ENCODE peak calls at places on chromosomes 4 and X, in ten cellular contexts. One of them, this sample, is unnamed.

GRCh38 chr4:139641218-139641617 is 24.4 kb upstream of the MGST2 start:
- DNase-seq in CD4-positive, alpha-beta memory T cell: no peak
- DNase-seq in tibial nerve: no peak
- DNase-seq in body of pancreas: no peak
- DNase-seq in stomach: no peak
- DNase-seq in pancreas: no peak
- DNase-seq in transverse colon: no peak
- DNase-seq in neuronal stem cell: no peak
- DNase-seq in CD8-positive, alpha-beta T cell: no peak
- DNase-seq in CD4-positive, CD25-positive, alpha-beta regulatory T cell: no peak
- DNase-seq in this sample: no peak

GRCh38 chrX:70456256-70456655 is 11.6 kb downstream of the DLG3 start:
- DNase-seq in CD4-positive, alpha-beta memory T cell: peak; percentile 38
- DNase-seq in tibial nerve: no peak
- DNase-seq in body of pancreas: no peak
- DNase-seq in stomach: no peak
- DNase-seq in pancreas: no peak
- DNase-seq in transverse colon: no peak
- DNase-seq in neuronal stem cell: no peak
- DNase-seq in CD8-positive, alpha-beta T cell: no peak
- DNase-seq in CD4-positive, CD25-positive, alpha-beta regulatory T cell: peak; percentile 46
- DNase-seq in this sample: no peak

GRCh38 chrX:147838465-147839131 is 73.1 kb upstream of the FMR1 start:
- DNase-seq in CD4-positive, alpha-beta memory T cell: no peak
- DNase-seq in tibial nerve: no peak
- DNase-seq in body of pancreas: no peak
- DNase-seq in stomach: no peak
- DNase-seq in pancreas: no peak
- DNase-seq in transverse colon: no peak
- DNase-seq in neuronal stem cell: no peak
- DNase-seq in CD8-positive, alpha-beta T cell: no peak
- DNase-seq in CD4-positive, CD25-positive, alpha-beta regulatory T cell: peak; percentile 3
- DNase-seq in this sample: no peak

GRCh38 chrX:40132751-40133150 is 35.0 kb upstream of the BCOR start:
- DNase-seq in CD4-positive, alpha-beta memory T cell: no peak
- DNase-seq in tibial nerve: peak; percentile 70
- DNase-seq in body of pancreas: peak; percentile 81
- DNase-seq in stomach: peak; percentile 82
- DNase-seq in pancreas: peak; percentile 64
- DNase-seq in transverse colon: peak; percentile 60
- DNase-seq in neuronal stem cell: no peak
- DNase-seq in CD8-positive, alpha-beta T cell: no peak
- DNase-seq in CD4-positive, CD25-positive, alpha-beta regulatory T cell: no peak
- DNase-seq in this sample: peak; percentile 90

GRCh38 chr4:159505275-159505975 is 402.5 kb downstream of the RAPGEF2 start:
- DNase-seq in CD4-positive, alpha-beta memory T cell: no peak
- DNase-seq in tibial nerve: no peak
- DNase-seq in body of pancreas: no peak
- DNase-seq in stomach: no peak
- DNase-seq in pancreas: no peak
- DNase-seq in transverse colon: no peak
- DNase-seq in neuronal stem cell: no peak
- DNase-seq in CD8-positive, alpha-beta T cell: no peak
- DNase-seq in CD4-positive, CD25-positive, alpha-beta regulatory T cell: no peak
- DNase-seq in this sample: no peak

GRCh38 chr4:10521386-10521785 is 64.2 kb upstream of the ZNF518B start:
- DNase-seq in CD4-positive, alpha-beta memory T cell: no peak
- DNase-seq in tibial nerve: no peak
- DNase-seq in body of pancreas: no peak
- DNase-seq in stomach: no peak
- DNase-seq in pancreas: no peak
- DNase-seq in transverse colon: no peak
- DNase-seq in neuronal stem cell: no peak
- DNase-seq in CD8-positive, alpha-beta T cell: no peak
- DNase-seq in CD4-positive, CD25-positive, alpha-beta regulatory T cell: no peak
- DNase-seq in this sample: no peak

GRCh38 chrX:1894656-1895055 is 279.8 kb downstream of the ASMT start:
- DNase-seq in CD4-positive, alpha-beta memory T cell: no peak
- DNase-seq in tibial nerve: no peak
- DNase-seq in body of pancreas: no peak
- DNase-seq in stomach: no peak
- DNase-seq in pancreas: no peak
- DNase-seq in transverse colon: no peak
- DNase-seq in neuronal stem cell: no peak
- DNase-seq in CD8-positive, alpha-beta T cell: no peak
- DNase-seq in CD4-positive, CD25-positive, alpha-beta regulatory T cell: no peak
- DNase-seq in this sample: no peak

GRCh38 chr4:121554377-121554776 is 142.4 kb downstream of the ANXA5 start:
- DNase-seq in CD4-positive, alpha-beta memory T cell: no peak
- DNase-seq in tibial nerve: peak; percentile 9
- DNase-seq in body of pancreas: no peak
- DNase-seq in stomach: no peak
- DNase-seq in pancreas: no peak
- DNase-seq in transverse colon: no peak
- DNase-seq in neuronal stem cell: no peak
- DNase-seq in CD8-positive, alpha-beta T cell: no peak
- DNase-seq in CD4-positive, CD25-positive, alpha-beta regulatory T cell: no peak
- DNase-seq in this sample: no peak

GRCh38 chr4:1035510-1035909 is 24.1 kb downstream of the FGFRL1 start:
- DNase-seq in CD4-positive, alpha-beta memory T cell: no peak
- DNase-seq in tibial nerve: no peak
- DNase-seq in body of pancreas: peak; percentile 45
- DNase-seq in stomach: peak; percentile 78
- DNase-seq in pancreas: no peak
- DNase-seq in transverse colon: peak; percentile 38
- DNase-seq in neuronal stem cell: no peak
- DNase-seq in CD8-positive, alpha-beta T cell: no peak
- DNase-seq in CD4-positive, CD25-positive, alpha-beta regulatory T cell: no peak
- DNase-seq in this sample: peak; percentile 72

GRCh38 chr4:121189811-121190210 is 25.7 kb upstream of the TNIP3 start:
- DNase-seq in CD4-positive, alpha-beta memory T cell: peak; percentile 69
- DNase-seq in tibial nerve: no peak
- DNase-seq in body of pancreas: no peak
- DNase-seq in stomach: no peak
- DNase-seq in pancreas: no peak
- DNase-seq in transverse colon: peak; percentile 13
- DNase-seq in neuronal stem cell: no peak
- DNase-seq in CD8-positive, alpha-beta T cell: peak; percentile 22
- DNase-seq in CD4-positive, CD25-positive, alpha-beta regulatory T cell: peak; percentile 89
- DNase-seq in this sample: no peak

GRCh38 chr4:47469951-47470350 is 6.4 kb upstream of the COMMD8 start:
- DNase-seq in CD4-positive, alpha-beta memory T cell: no peak
- DNase-seq in tibial nerve: no peak
- DNase-seq in body of pancreas: no peak
- DNase-seq in stomach: no peak
- DNase-seq in pancreas: no peak
- DNase-seq in transverse colon: no peak
- DNase-seq in neuronal stem cell: no peak
- DNase-seq in CD8-positive, alpha-beta T cell: no peak
- DNase-seq in CD4-positive, CD25-positive, alpha-beta regulatory T cell: no peak
- DNase-seq in this sample: no peak

GRCh38 chrX:124406294-124407013 is 60.1 kb downstream of the SH2D1A start:
- DNase-seq in CD4-positive, alpha-beta memory T cell: peak; percentile 52
- DNase-seq in tibial nerve: peak; percentile 41
- DNase-seq in body of pancreas: peak; percentile 51
- DNase-seq in stomach: peak; percentile 51
- DNase-seq in pancreas: peak; percentile 31
- DNase-seq in transverse colon: peak; percentile 20
- DNase-seq in neuronal stem cell: peak; percentile 36
- DNase-seq in CD8-positive, alpha-beta T cell: peak; percentile 2
- DNase-seq in CD4-positive, CD25-positive, alpha-beta regulatory T cell: peak; percentile 77
- DNase-seq in this sample: peak; percentile 68

GRCh38 chr4:176499518-176499917 is 179.8 kb downstream of the SPCS3 start:
- DNase-seq in CD4-positive, alpha-beta memory T cell: no peak
- DNase-seq in tibial nerve: no peak
- DNase-seq in body of pancreas: no peak
- DNase-seq in stomach: no peak
- DNase-seq in pancreas: no peak
- DNase-seq in transverse colon: no peak
- DNase-seq in neuronal stem cell: no peak
- DNase-seq in CD8-positive, alpha-beta T cell: no peak
- DNase-seq in CD4-positive, CD25-positive, alpha-beta regulatory T cell: no peak
- DNase-seq in this sample: no peak

GRCh38 chrX:7164174-7164573 is 16.2 kb upstream of the PUDP start:
- DNase-seq in CD4-positive, alpha-beta memory T cell: no peak
- DNase-seq in tibial nerve: no peak
- DNase-seq in body of pancreas: no peak
- DNase-seq in stomach: no peak
- DNase-seq in pancreas: no peak
- DNase-seq in transverse colon: no peak
- DNase-seq in neuronal stem cell: no peak
- DNase-seq in CD8-positive, alpha-beta T cell: no peak
- DNase-seq in CD4-positive, CD25-positive, alpha-beta regulatory T cell: no peak
- DNase-seq in this sample: no peak
- H3K4me1 ChIP-seq in CD4-positive, alpha-beta memory T cell: no peaks in the 10 kb centered on the region
- H3K4me1 ChIP-seq in tibial nerve: no peaks in the 10 kb centered on the region
- H3K4me1 ChIP-seq in body of pancreas: no peaks in the 10 kb centered on the region
- H3K4me1 ChIP-seq in stomach: no peaks in the 10 kb centered on the region
- H3K4me1 ChIP-seq in pancreas: no peaks in the 10 kb centered on the region
- H3K4me1 ChIP-seq in transverse colon: no peaks in the 10 kb centered on the region
- H3K4me1 ChIP-seq in neuronal stem cell: no peaks in the 10 kb centered on the region
- H3K4me1 ChIP-seq in CD8-positive, alpha-beta T cell: no peaks in the 10 kb centered on the region
- H3K4me1 ChIP-seq in CD4-positive, CD25-positive, alpha-beta regulatory T cell: no peaks in the 10 kb centered on the region
- H3K4me1 ChIP-seq in this sample: no peaks in the 10 kb centered on the region

GRCh38 chr4:39323836-39324235 is 42.3 kb downstream of the RFC1 start:
- DNase-seq in CD4-positive, alpha-beta memory T cell: no peak
- DNase-seq in tibial nerve: no peak
- DNase-seq in body of pancreas: no peak
- DNase-seq in stomach: no peak
- DNase-seq in pancreas: no peak
- DNase-seq in transverse colon: no peak
- DNase-seq in neuronal stem cell: no peak
- DNase-seq in CD8-positive, alpha-beta T cell: no peak
- DNase-seq in CD4-positive, CD25-positive, alpha-beta regulatory T cell: no peak
- DNase-seq in this sample: no peak

GRCh38 chr4:39326468-39326960 is 39.6 kb downstream of the RFC1 start:
- DNase-seq in CD4-positive, alpha-beta memory T cell: no peak
- DNase-seq in tibial nerve: no peak
- DNase-seq in body of pancreas: no peak
- DNase-seq in stomach: no peak
- DNase-seq in pancreas: no peak
- DNase-seq in transverse colon: no peak
- DNase-seq in neuronal stem cell: no peak
- DNase-seq in CD8-positive, alpha-beta T cell: no peak
- DNase-seq in CD4-positive, CD25-positive, alpha-beta regulatory T cell: no peak
- DNase-seq in this sample: no peak

GRCh38 chr4:39320381-39321115 is 45.6 kb downstream of the RFC1 start:
- DNase-seq in CD4-positive, alpha-beta memory T cell: no peak
- DNase-seq in tibial nerve: no peak
- DNase-seq in body of pancreas: no peak
- DNase-seq in stomach: no peak
- DNase-seq in pancreas: no peak
- DNase-seq in transverse colon: no peak
- DNase-seq in neuronal stem cell: no peak
- DNase-seq in CD8-positive, alpha-beta T cell: no peak
- DNase-seq in CD4-positive, CD25-positive, alpha-beta regulatory T cell: no peak
- DNase-seq in this sample: no peak

GRCh38 chr4:39324446-39324845 is 41.7 kb downstream of the RFC1 start:
- DNase-seq in CD4-positive, alpha-beta memory T cell: no peak
- DNase-seq in tibial nerve: no peak
- DNase-seq in body of pancreas: no peak
- DNase-seq in stomach: no peak
- DNase-seq in pancreas: no peak
- DNase-seq in transverse colon: no peak
- DNase-seq in neuronal stem cell: no peak
- DNase-seq in CD8-positive, alpha-beta T cell: no peak
- DNase-seq in CD4-positive, CD25-positive, alpha-beta regulatory T cell: no peak
- DNase-seq in this sample: no peak

GRCh38 chr4:39324897-39325613 is 41.1 kb downstream of the RFC1 start:
- DNase-seq in CD4-positive, alpha-beta memory T cell: no peak
- DNase-seq in tibial nerve: no peak
- DNase-seq in body of pancreas: no peak
- DNase-seq in stomach: no peak
- DNase-seq in pancreas: no peak
- DNase-seq in transverse colon: no peak
- DNase-seq in neuronal stem cell: no peak
- DNase-seq in CD8-positive, alpha-beta T cell: no peak
- DNase-seq in CD4-positive, CD25-positive, alpha-beta regulatory T cell: no peak
- DNase-seq in this sample: no peak
- H3K4me3 ChIP-seq in CD4-positive, alpha-beta memory T cell: no peak overlapping the region
- H3K4me3 ChIP-seq in tibial nerve: no peak overlapping the region
- H3K4me3 ChIP-seq in body of pancreas: no peak overlapping the region
- H3K4me3 ChIP-seq in stomach: no peak overlapping the region
- H3K4me3 ChIP-seq in pancreas: no peak overlapping the region
- H3K4me3 ChIP-seq in transverse colon: no peak overlapping the region
- H3K4me3 ChIP-seq in neuronal stem cell: no peak overlapping the region
- H3K4me3 ChIP-seq in CD8-positive, alpha-beta T cell: no peak overlapping the region
- H3K4me3 ChIP-seq in CD4-positive, CD25-positive, alpha-beta regulatory T cell: no peak overlapping the region
- H3K4me3 ChIP-seq in this sample: no peak overlapping the region

GRCh38 chr4:5749568-5749967 is 38.6 kb downstream of the EVC start:
- DNase-seq in CD4-positive, alpha-beta memory T cell: no peak
- DNase-seq in tibial nerve: no peak
- DNase-seq in body of pancreas: no peak
- DNase-seq in stomach: no peak
- DNase-seq in pancreas: no peak
- DNase-seq in transverse colon: no peak
- DNase-seq in neuronal stem cell: no peak
- DNase-seq in CD8-positive, alpha-beta T cell: no peak
- DNase-seq in CD4-positive, CD25-positive, alpha-beta regulatory T cell: no peak
- DNase-seq in this sample: no peak
- H3K27ac ChIP-seq in CD4-positive, alpha-beta memory T cell: no peak overlapping the region
- H3K27ac ChIP-seq in tibial nerve: no peak overlapping the region
- H3K27ac ChIP-seq in body of pancreas: no peak overlapping the region
- H3K27ac ChIP-seq in stomach: no peak overlapping the region
- H3K27ac ChIP-seq in pancreas: no peak overlapping the region
- H3K27ac ChIP-seq in transverse colon: no peak overlapping the region
- H3K27ac ChIP-seq in neuronal stem cell: no peak overlapping the region
- H3K27ac ChIP-seq in CD8-positive, alpha-beta T cell: no peak overlapping the region
- H3K27ac ChIP-seq in CD4-positive, CD25-positive, alpha-beta regulatory T cell: no peak overlapping the region
- H3K27ac ChIP-seq in this sample: no peak overlapping the region

GRCh38 chr4:3045500-3045850 is 28.9 kb downstream of the HTT-AS start:
- DNase-seq in CD4-positive, alpha-beta memory T cell: peak; percentile 89
- DNase-seq in tibial nerve: no peak
- DNase-seq in body of pancreas: peak; percentile 50
- DNase-seq in stomach: peak; percentile 56
- DNase-seq in pancreas: peak; percentile 52
- DNase-seq in transverse colon: peak; percentile 63
- DNase-seq in neuronal stem cell: no peak
- DNase-seq in CD8-positive, alpha-beta T cell: peak; percentile 59
- DNase-seq in CD4-positive, CD25-positive, alpha-beta regulatory T cell: peak; percentile 83
- DNase-seq in this sample: peak; percentile 82
- H3K4me1 ChIP-seq in CD4-positive, alpha-beta memory T cell: peaks cover 42% of the 10 kb centered on the region
- H3K4me1 ChIP-seq in tibial nerve: peaks cover 9% of the 10 kb centered on the region
- H3K4me1 ChIP-seq in body of pancreas: peaks cover 19% of the 10 kb centered on the region
- H3K4me1 ChIP-seq in stomach: peaks cover 31% of the 10 kb centered on the region
- H3K4me1 ChIP-seq in pancreas: no peaks in the 10 kb centered on the region
- H3K4me1 ChIP-seq in transverse colon: peaks cover 16% of the 10 kb centered on the region
- H3K4me1 ChIP-seq in neuronal stem cell: no peaks in the 10 kb centered on the region
- H3K4me1 ChIP-seq in CD8-positive, alpha-beta T cell: peaks cover 31% of the 10 kb centered on the region
- H3K4me1 ChIP-seq in CD4-positive, CD25-positive, alpha-beta regulatory T cell: peaks cover 54% of the 10 kb centered on the region
- H3K4me1 ChIP-seq in this sample: peaks cover 24% of the 10 kb centered on the region

GRCh38 chr4:4519296-4519898 is 22.5 kb downstream of the STX18 start:
- DNase-seq in CD4-positive, alpha-beta memory T cell: no peak
- DNase-seq in tibial nerve: no peak
- DNase-seq in body of pancreas: no peak
- DNase-seq in stomach: no peak
- DNase-seq in pancreas: no peak
- DNase-seq in transverse colon: no peak
- DNase-seq in neuronal stem cell: no peak
- DNase-seq in CD8-positive, alpha-beta T cell: no peak
- DNase-seq in CD4-positive, CD25-positive, alpha-beta regulatory T cell: no peak
- DNase-seq in this sample: no peak
- H3K4me3 ChIP-seq in CD4-positive, alpha-beta memory T cell: no peak overlapping the region
- H3K4me3 ChIP-seq in tibial nerve: no peak overlapping the region
- H3K4me3 ChIP-seq in body of pancreas: no peak overlapping the region
- H3K4me3 ChIP-seq in stomach: no peak overlapping the region
- H3K4me3 ChIP-seq in pancreas: no peak overlapping the region
- H3K4me3 ChIP-seq in transverse colon: no peak overlapping the region
- H3K4me3 ChIP-seq in neuronal stem cell: no peak overlapping the region
- H3K4me3 ChIP-seq in CD8-positive, alpha-beta T cell: no peak overlapping the region
- H3K4me3 ChIP-seq in CD4-positive, CD25-positive, alpha-beta regulatory T cell: no peak overlapping the region
- H3K4me3 ChIP-seq in this sample: no peak overlapping the region

This sample was measured in right atrium auricular region.